ENCODE peak calls at places on chromosomes 2 and 18, in six cellular contexts. K is B cell, X is astrocyte of the spinal cord, N is fibroblast of the aortic adventitia, C is bronchial epithelial cell, T is left ventricle myocardium inferior. U is an unnamed sample.

GRCh38 chr2:170301606-170302005 is 123.7 kb downstream of the MYO3B start:
- DNase-seq in X (no peak), T (no peak), K (no peak), C (no peak), N (no peak), U (no peak)

GRCh38 chr18:37299471-37300304 is 265.9 kb downstream of the CELF4 start:
- DNase-seq in C (peak; percentile 95), T (peak; percentile 77), K (no peak), N (peak; percentile 94), X (peak; percentile 95), U (no peak)

GRCh38 chr2:237588044-237588696 is 2.4 kb downstream of the RAB17 start:
- DNase-seq in C (no peak), K (no peak), X (no peak), N (no peak), T (no peak), U (no peak)

GRCh38 chr18:63284173-63284765 is 35.3 kb downstream of the BCL2 start:
- DNase-seq in T (no peak), K (no peak), C (no peak), X (no peak), N (no peak), U (no peak)

GRCh38 chr2:191636235-191636543 is 41.7 kb upstream of the NABP1 start:
- DNase-seq in N (peak; percentile 88), C (peak; percentile 83), K (no peak), X (peak; percentile 91), T (no peak), U (no peak)

GRCh38 chr2:239312741-239313246 is 88.0 kb downstream of the HDAC4 start:
- DNase-seq in T (peak; percentile 43), X (no peak), N (no peak), C (no peak), K (no peak), U (no peak)

GRCh38 chr2:72770879-72771461 is 54.9 kb downstream of the EXOC6B start:
- DNase-seq in T (no peak), X (peak; percentile 75), K (peak; percentile 54), C (peak; percentile 74), N (peak; percentile 87), U (peak; percentile 69)

GRCh38 chr2:239919779-239920545 is 105.2 kb downstream of the NDUFA10 start:
- DNase-seq in T (peak; percentile 52), C (no peak), N (no peak), X (no peak), K (no peak), U (no peak)

GRCh38 chr2:74418312-74418711 is 3.1 kb downstream of the C2orf81 start:
- DNase-seq in N (no peak), T (peak; percentile 77), C (no peak), X (no peak), K (peak; percentile 23), U (no peak)

GRCh38 chr2:239832995-239833727 is 192.0 kb downstream of the NDUFA10 start:
- DNase-seq in X (no peak), K (no peak), T (no peak), C (no peak), N (no peak), U (no peak)

GRCh38 chr18:11324510-11324909 is 175.1 kb upstream of the PIEZO2 start:
- DNase-seq in T (no peak), X (peak; percentile 35), K (no peak), N (peak; percentile 72), C (no peak), U (no peak)

GRCh38 chr2:239970004-239970623 is 55.0 kb downstream of the NDUFA10 start:
- DNase-seq in K (no peak), X (no peak), T (no peak), N (peak; percentile 9), C (no peak), U (no peak)

GRCh38 chr2:232321156-232321816 is 57.3 kb upstream of the ALPP start:
- DNase-seq in N (no peak), X (no peak), K (no peak), C (no peak), T (peak; percentile 1), U (no peak)

GRCh38 chr18:25648724-25649260 is 296.8 kb upstream of the ZNF521 start:
- DNase-seq in K (no peak), N (peak; percentile 2), C (no peak), T (no peak), X (peak; percentile 25), U (no peak)

GRCh38 chr2:197159681-197160211 is 150.8 kb downstream of the ANKRD44 start:
- DNase-seq in C (peak; percentile 79), N (peak; percentile 65), T (no peak), X (peak; percentile 74), K (no peak), U (no peak)

GRCh38 chr2:157782057-157782845 is 93.9 kb downstream of the ACVR1 start:
- DNase-seq in N (peak; percentile 29), X (no peak), K (no peak), C (peak; percentile 73), T (no peak), U (no peak)

GRCh38 chr2:86072271-86072858 is 33.3 kb downstream of the POLR1A start:
- DNase-seq in N (peak; percentile 74), K (peak; percentile 79), C (no peak), X (peak; percentile 66), T (peak; percentile 61), U (peak; percentile 57)

GRCh38 chr18:77234504-77235365 is 14.9 kb upstream of the GALR1 start:
- DNase-seq in C (no peak), X (no peak), K (no peak), T (no peak), N (no peak), U (no peak)

GRCh38 chr2:114082731-114083433 is 193.0 kb downstream of the ACTR3 start:
- DNase-seq in K (no peak), T (no peak), C (no peak), N (no peak), X (no peak), U (no peak)

GRCh38 chr2:171436307-171436706 is 2.3 kb downstream of the DCAF17 start:
- DNase-seq in T (no peak), N (peak; percentile 77), X (peak; percentile 80), K (no peak), C (peak; percentile 93), U (no peak)

GRCh38 chr2:145221032-145221431 is 701.1 kb upstream of the ZEB2 start:
- DNase-seq in K (no peak), C (no peak), T (no peak), N (no peak), X (no peak), U (no peak)

GRCh38 chr2:85936421-85937068 is 47.8 kb upstream of the ST3GAL5 start:
- DNase-seq in K (no peak), C (no peak), T (no peak), N (no peak), X (no peak), U (no peak)

GRCh38 chr2:45397292-45397691 is 213.8 kb downstream of the SRBD1 start:
- DNase-seq in N (no peak), X (no peak), T (no peak), C (no peak), K (no peak), U (no peak)

GRCh38 chr2:46967990-46968647 is 52.5 kb upstream of the MCFD2 start:
- DNase-seq in N (peak; percentile 98), X (peak; percentile 87), K (no peak), T (peak; percentile 70), C (peak; percentile 88), U (no peak)

GRCh38 chr2:18988557-18989232 is 369.7 kb downstream of the OSR1 start:
- DNase-seq in C (no peak), X (peak; percentile 40), N (peak; percentile 47), K (no peak), T (no peak), U (no peak)

GRCh38 chr2:18986046-18986445 is 372.4 kb downstream of the OSR1 start:
- DNase-seq in T (no peak), N (no peak), K (no peak), C (no peak), X (peak; percentile 57), U (no peak)

GRCh38 chr2:18991177-18992168 is 366.9 kb downstream of the OSR1 start:
- DNase-seq in T (peak; percentile 31), K (no peak), N (peak; percentile 98), X (peak; percentile 74), C (peak; percentile 79), U (no peak)

GRCh38 chr2:18987021-18987420 is 371.4 kb downstream of the OSR1 start:
- DNase-seq in N (peak; percentile 19), X (no peak), K (no peak), T (no peak), C (no peak), U (no peak)

DNA sequence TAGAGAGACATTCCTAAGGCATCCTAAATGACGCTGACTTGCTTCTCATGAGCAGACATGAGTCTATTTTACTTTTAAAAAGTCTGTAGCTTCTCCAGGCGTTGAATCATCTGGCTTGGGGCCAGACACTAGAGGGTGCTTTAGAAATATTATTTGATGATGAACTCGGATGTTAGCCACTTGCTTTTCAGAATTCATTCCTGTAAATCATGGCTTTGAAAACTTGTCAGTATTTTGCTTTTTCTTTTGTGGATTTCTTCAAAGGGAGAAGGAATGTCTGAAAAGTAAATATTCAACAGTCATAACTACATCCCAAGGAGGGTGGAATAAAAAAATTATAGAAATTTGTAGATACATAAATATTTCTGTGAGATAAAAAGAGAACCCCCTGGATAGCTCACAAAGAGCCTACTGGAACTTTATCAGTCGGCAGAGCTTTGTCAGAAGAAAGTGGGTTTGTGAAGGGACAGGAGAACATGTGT is 370.8 kb downstream of the OSR1 start:
- DNase-seq in X (peak; percentile 98), C (peak; percentile 84), T (peak; percentile 69), K (no peak), N (peak; percentile 97), U (no peak)
- TF ChIP-seq CTCF in X (peak; percentile 8), C (peak; percentile 31), T (peak; percentile 53), K (no peak), N (peak; percentile 29), U (no peak)

DNA sequence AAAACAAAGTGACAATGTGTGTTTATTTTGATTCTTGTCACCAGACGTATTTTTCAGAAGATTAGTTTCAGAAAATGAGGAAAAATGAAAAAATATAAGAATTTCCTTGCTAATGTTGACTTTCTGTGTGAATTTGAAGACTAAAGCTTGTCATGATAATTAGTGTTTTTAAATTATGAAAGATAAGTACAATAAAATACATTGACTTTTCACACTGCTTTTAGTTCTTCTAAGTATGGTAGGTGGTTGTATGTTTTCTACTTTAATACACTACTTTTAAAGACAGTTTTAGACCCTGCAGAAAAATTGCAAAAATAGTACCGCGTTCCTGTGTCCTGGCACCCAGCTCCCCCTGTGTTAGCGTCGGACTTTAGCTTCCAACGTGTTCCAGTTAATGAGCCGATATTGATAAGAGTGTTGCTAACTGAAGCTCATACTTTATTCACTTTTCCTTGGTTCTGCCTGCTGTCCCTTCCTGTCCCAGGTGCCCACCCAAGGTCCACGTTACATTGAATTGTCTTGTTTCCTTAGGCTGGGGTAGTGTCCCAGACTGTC is 695 bp downstream of the RBFA start:
- DNase-seq in T (no peak), X (peak; percentile 1), N (peak; percentile 16), C (no peak), K (no peak), U (no peak)
- TF ChIP-seq CTCF in T (no peak), X (no peak), N (no peak), C (no peak), K (no peak), U (no peak)

GRCh38 chr18:47997338-47997780 is 66.9 kb upstream of the SMAD2 start:
- DNase-seq in K (no peak), X (no peak), N (no peak), T (no peak), C (no peak), U (no peak)
- TF ChIP-seq CTCF in K (peak; percentile 49), X (peak; percentile 40), N (peak; percentile 19), T (peak; percentile 31), C (peak; percentile 54), U (peak; percentile 13)

DNA sequence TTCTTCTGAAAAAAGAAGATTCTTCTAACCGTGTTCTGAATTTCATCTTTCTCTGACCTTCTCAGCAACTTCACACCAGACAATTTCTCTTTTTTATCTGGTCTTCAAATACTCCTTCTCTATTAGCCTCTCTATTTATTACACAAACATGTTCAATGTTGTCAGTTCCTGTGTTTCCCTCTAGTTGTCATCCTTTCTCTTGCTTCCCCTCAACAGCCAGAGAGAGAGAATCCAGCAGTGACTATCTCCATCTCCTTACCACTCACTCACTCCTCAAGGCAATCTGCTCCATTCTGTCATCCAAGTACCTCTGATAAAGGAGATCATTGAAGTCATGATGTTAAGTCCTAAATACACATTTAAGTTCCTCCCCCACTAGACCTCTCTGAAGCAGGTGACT is 491.9 kb upstream of the CHAC2 start:
- DNase-seq in C (no peak), K (no peak), T (no peak), X (no peak), N (no peak), U (no peak)
- TF ChIP-seq CTCF in C (no peak), K (no peak), T (no peak), X (no peak), N (peak; percentile 2), U (no peak)

U was measured in GM10248.